ENCODE peak calls at places on chromosomes 7 and 10, in four cellular contexts. One of them, this sample, is unnamed.

GRCh38 chr10:75941181-75941580 is 509.8 kb downstream of the LRMDA start:
- DNase-seq in stromal cell of bone marrow: no peak
- DNase-seq in epithelial cell of esophagus: no peak
- DNase-seq in neuronal stem cell: no peak
- DNase-seq in this sample: peak

GRCh38 chr10:70331486-70332268 is 47.9 kb upstream of the NPFFR1 start:
- DNase-seq in stromal cell of bone marrow: peak
- DNase-seq in epithelial cell of esophagus: peak
- DNase-seq in neuronal stem cell: no peak
- DNase-seq in this sample: peak

GRCh38 chr7:127366680-127367079 is 25.8 kb downstream of the ZNF800 start:
- DNase-seq in stromal cell of bone marrow: no peak
- DNase-seq in epithelial cell of esophagus: no peak
- DNase-seq in neuronal stem cell: no peak
- DNase-seq in this sample: no peak

GRCh38 chr10:9535744-9536143 is 1481.3 kb downstream of the GATA3 start:
- DNase-seq in stromal cell of bone marrow: no peak
- DNase-seq in epithelial cell of esophagus: no peak
- DNase-seq in neuronal stem cell: no peak
- DNase-seq in this sample: no peak

GRCh38 chr7:34108150-34108549 is 202.8 kb downstream of the BMPER start:
- DNase-seq in stromal cell of bone marrow: peak
- DNase-seq in epithelial cell of esophagus: peak
- DNase-seq in neuronal stem cell: no peak
- DNase-seq in this sample: no peak

GRCh38 chr10:2700626-2701305 is 366.6 kb upstream of the PFKP start:
- DNase-seq in stromal cell of bone marrow: no peak
- DNase-seq in epithelial cell of esophagus: no peak
- DNase-seq in neuronal stem cell: no peak
- DNase-seq in this sample: no peak

GRCh38 chr7:61111-61510 is 131.3 kb upstream of the FAM20C start:
- DNase-seq in stromal cell of bone marrow: no peak
- DNase-seq in epithelial cell of esophagus: no peak
- DNase-seq in neuronal stem cell: no peak
- DNase-seq in this sample: no peak

GRCh38 chr7:37916017-37916672 is 472 bp downstream of the SFRP4 start:
- DNase-seq in stromal cell of bone marrow: no peak
- DNase-seq in epithelial cell of esophagus: no peak
- DNase-seq in neuronal stem cell: peak
- DNase-seq in this sample: no peak

GRCh38 chr10:96470108-96470743 is 43.5 kb downstream of the TLL2 start:
- DNase-seq in stromal cell of bone marrow: no peak
- DNase-seq in epithelial cell of esophagus: peak
- DNase-seq in neuronal stem cell: peak
- DNase-seq in this sample: no peak

GRCh38 chr10:22429146-22429545 is 83.8 kb downstream of the SPAG6 start:
- DNase-seq in stromal cell of bone marrow: no peak
- DNase-seq in epithelial cell of esophagus: no peak
- DNase-seq in neuronal stem cell: no peak
- DNase-seq in this sample: no peak

GRCh38 chr7:101688995-101689907 is 60.2 kb upstream of the MYL10 start:
- DNase-seq in stromal cell of bone marrow: no peak
- DNase-seq in epithelial cell of esophagus: no peak
- DNase-seq in neuronal stem cell: no peak
- DNase-seq in this sample: no peak

GRCh38 chr7:139798221-139798620 is 20.4 kb upstream of the HIPK2 start:
- DNase-seq in stromal cell of bone marrow: no peak
- DNase-seq in epithelial cell of esophagus: peak
- DNase-seq in neuronal stem cell: no peak
- DNase-seq in this sample: no peak

GRCh38 chr7:80135306-80136104 is 874 bp downstream of the GNAI1 start:
- DNase-seq in stromal cell of bone marrow: no peak
- DNase-seq in epithelial cell of esophagus: no peak
- DNase-seq in neuronal stem cell: peak
- DNase-seq in this sample: peak

GRCh38 chr7:156751319-156751718 is 110.7 kb downstream of the RNF32 start:
- DNase-seq in stromal cell of bone marrow: peak
- DNase-seq in epithelial cell of esophagus: peak
- DNase-seq in neuronal stem cell: no peak
- DNase-seq in this sample: no peak

GRCh38 chr10:86988501-86988900 is 20.2 kb downstream of the ADIRF start:
- DNase-seq in stromal cell of bone marrow: no peak
- DNase-seq in epithelial cell of esophagus: peak
- DNase-seq in neuronal stem cell: no peak
- DNase-seq in this sample: no peak

GRCh38 chr7:111202321-111202720 is 111.4 kb downstream of the LRRN3 start:
- DNase-seq in stromal cell of bone marrow: no peak
- DNase-seq in epithelial cell of esophagus: no peak
- DNase-seq in neuronal stem cell: no peak
- DNase-seq in this sample: no peak

GRCh38 chr10:101778781-101779543 is 3.0 kb upstream of the FGF8 start:
- DNase-seq in stromal cell of bone marrow: no peak
- DNase-seq in epithelial cell of esophagus: peak
- DNase-seq in neuronal stem cell: peak
- DNase-seq in this sample: no peak

GRCh38 chr7:136086712-136087111 is 109.6 kb upstream of the MTPN start:
- DNase-seq in stromal cell of bone marrow: peak
- DNase-seq in epithelial cell of esophagus: peak
- DNase-seq in neuronal stem cell: peak
- DNase-seq in this sample: no peak

GRCh38 chr7:13117103-13117502 is 429.7 kb downstream of the ARL4A start:
- DNase-seq in stromal cell of bone marrow: no peak
- DNase-seq in epithelial cell of esophagus: peak
- DNase-seq in neuronal stem cell: no peak
- DNase-seq in this sample: no peak

GRCh38 chr10:3481496-3481895 is 303.5 kb downstream of the KLF6 start:
- DNase-seq in stromal cell of bone marrow: no peak
- DNase-seq in epithelial cell of esophagus: no peak
- DNase-seq in neuronal stem cell: no peak
- DNase-seq in this sample: no peak

GRCh38 chr10:113073549-113074189 is 123.6 kb downstream of the TCF7L2 start:
- DNase-seq in stromal cell of bone marrow: peak
- DNase-seq in epithelial cell of esophagus: peak
- DNase-seq in neuronal stem cell: no peak
- DNase-seq in this sample: no peak

GRCh38 chr10:79127151-79127961 is 58.6 kb downstream of the ZMIZ1 start:
- DNase-seq in stromal cell of bone marrow: no peak
- DNase-seq in epithelial cell of esophagus: peak
- DNase-seq in neuronal stem cell: no peak
- DNase-seq in this sample: no peak

This sample was measured in DMS79 treated with DMSO at 0.1 percent for 48 hours.